ENCODE peak calls at places on chromosomes 4 and X, in eight cellular contexts. G is AG09319, E is kidney glomerular epithelial cell, B is substantia nigra, P is T-helper 2 cell, D is SHP77 treated with DMSO at 0.1 percent for 48 hours, A is fibroblast of lung, C is breast epithelium. Q is an unnamed sample.

GRCh38 chr4:182826391-182826790 is 90.8 kb downstream of the DCTD start:
- DNase-seq in B (no peak), E (no peak), A (no peak), C (no peak), D (no peak), G (no peak), P (no peak), Q (no peak)

GRCh38 chr4:76035146-76035545 is 724 bp downstream of the CXCL11 start:
- DNase-seq in P (no peak), B (no peak), G (no peak), A (no peak), D (no peak), C (no peak), E (no peak), Q (no peak)

GRCh38 chr4:145452447-145453162 is 29.0 kb upstream of the SMAD1 start:
- DNase-seq in A (no peak), P (no peak), E (no peak), C (no peak), B (no peak), D (no peak), G (no peak), Q (no peak)

GRCh38 chrX:101051549-101052302 is at the start of gene TRMT2B:
- DNase-seq in G (peak; percentile 10), P (peak; percentile 61), D (peak; percentile 35), B (peak; percentile 54), E (peak; percentile 45), C (peak; percentile 67), A (peak; percentile 67), Q (peak; percentile 76)

GRCh38 chrX:119755981-119756533 is 2.3 kb upstream of the SOWAHD start:
- DNase-seq in D (no peak), P (no peak), E (no peak), A (peak; percentile 59), G (no peak), B (no peak), C (no peak), Q (no peak)

GRCh38 chr4:186485621-186486062 is 69.7 kb downstream of the MTNR1A start:
- DNase-seq in E (no peak), D (no peak), B (no peak), P (no peak), G (no peak), A (peak; percentile 15), C (no peak), Q (no peak)

GRCh38 chr4:144611850-144612249 is 34.1 kb upstream of the HHIP start:
- DNase-seq in D (no peak), P (no peak), G (no peak), A (peak; percentile 23), E (peak; percentile 10), B (peak; percentile 20), C (no peak), Q (no peak)

GRCh38 chr4:13430834-13431568 is 53.1 kb downstream of the RAB28 start:
- DNase-seq in P (no peak), A (no peak), D (no peak), C (no peak), G (no peak), B (no peak), E (no peak), Q (no peak)